ENCODE peak calls at places on chromosome 6, in four cellular contexts. J, U, H and B are unnamed samples.

GRCh38 chr6:18118330-18118729 is 4.1 kb downstream of the NHLRC1 start:
- DNase-seq in H (no peak), J (no peak), U (no peak), B (peak; percentile 37)

GRCh38 chr6:1890071-1890470 is 280.4 kb downstream of the FOXC1 start:
- DNase-seq in U (no peak), H (no peak), J (no peak), B (no peak)

GRCh38 chr6:167701010-167701409 is 125.7 kb upstream of the AFDN start:
- DNase-seq in U (no peak), J (no peak), H (no peak), B (no peak)

GRCh38 chr6:116090251-116090650 is 10.4 kb upstream of the NT5DC1 start:
- DNase-seq in J (no peak), H (no peak), U (no peak), B (no peak)

GRCh38 chr6:89610149-89610642 is 28.4 kb downstream of the LYRM2 start:
- DNase-seq in H (peak; percentile 75), U (peak; percentile 43), J (peak; percentile 57), B (peak; percentile 48)

GRCh38 chr6:92507552-92507951 is 911.8 kb downstream of the EPHA7 start:
- DNase-seq in H (no peak), U (no peak), J (no peak), B (no peak)

GRCh38 chr6:143726015-143726647 is 48.4 kb downstream of the PHACTR2 start:
- DNase-seq in J (no peak), H (no peak), U (no peak), B (no peak)

GRCh38 chr6:129694036-129694435 is 15.9 kb downstream of the ARHGAP18 start:
- DNase-seq in U (no peak), H (no peak), J (no peak), B (no peak)

GRCh38 chr6:130971504-130971903 is 91.5 kb downstream of the EPB41L2 start:
- DNase-seq in J (no peak), H (no peak), U (no peak), B (no peak)

GRCh38 chr6:33419580-33420492 is at the start of gene SYNGAP1:
- DNase-seq in J (no peak), H (no peak), U (no peak), B (peak; percentile 40)

GRCh38 chr6:3013486-3013885 is 13.8 kb downstream of the NQO2 start:
- DNase-seq in U (no peak), H (no peak), J (no peak), B (peak; percentile 27)

GRCh38 chr6:37283786-37284185 is 25.8 kb upstream of the TMEM217 start:
- DNase-seq in H (no peak), U (peak; percentile 19), J (no peak), B (peak; percentile 47)

GRCh38 chr6:31752739-31753319 is 9.6 kb upstream of the SAPCD1 start:
- DNase-seq in U (peak; percentile 66), H (no peak), J (no peak), B (peak; percentile 76)

GRCh38 chr6:158751842-158752424 is 67.2 kb downstream of the EZR start:
- DNase-seq in J (no peak), H (no peak), U (no peak), B (no peak)

GRCh38 chr6:32796848-32797776 is 19.7 kb downstream of the HLA-DOB start:
- DNase-seq in U (peak; percentile 64), H (peak; percentile 78), J (peak; percentile 68), B (peak; percentile 65)

GRCh38 chr6:25882066-25882496 is 8.0 kb upstream of the SLC17A3 start:
- DNase-seq in U (no peak), J (peak; percentile 13), H (peak; percentile 57), B (no peak)

GRCh38 chr6:3997144-3997770 is 81.7 kb downstream of the FAM217A start:
- DNase-seq in J (no peak), U (peak; percentile 52), H (no peak), B (peak; percentile 55)

GRCh38 chr6:98641929-98642328 is 192.4 kb upstream of the POU3F2 start:
- DNase-seq in J (no peak), U (no peak), H (no peak), B (peak; percentile 1)

GRCh38 chr6:72724545-72724944 is 102.7 kb downstream of the KCNQ5 start:
- DNase-seq in H (no peak), J (no peak), U (no peak), B (no peak)

GRCh38 chr6:38427492-38428210 is 212.1 kb downstream of the BTBD9 start:
- DNase-seq in H (peak; percentile 23), U (no peak), J (no peak), B (no peak)

GRCh38 chr6:139051396-139052070 is 23.0 kb downstream of the ABRACL start:
- DNase-seq in U (no peak), J (no peak), H (no peak), B (no peak)

GRCh38 chr6:85961746-85962145 is 319.1 kb upstream of the SYNCRIP start:
- DNase-seq in U (no peak), H (no peak), J (no peak), B (no peak)

GRCh38 chr6:135331002-135331401 is 149.9 kb downstream of the MYB start:
- DNase-seq in J (no peak), H (no peak), U (no peak), B (peak; percentile 14)

GRCh38 chr6:116144590-116144989 is 18.7 kb upstream of the COL10A1 start:
- DNase-seq in H (no peak), J (no peak), U (peak; percentile 73), B (peak; percentile 87)

GRCh38 chr6:107057679-107058078 is 29.7 kb downstream of the MTRES1 start:
- DNase-seq in J (no peak), H (no peak), U (no peak), B (no peak)

GRCh38 chr6:85552652-85553051 is 41.0 kb downstream of the SNX14 start:
- DNase-seq in H (peak; percentile 26), J (no peak), U (no peak), B (no peak)